ENCODE peak calls at places on chromosome 18, in nine cellular contexts. P is D721Med; U is fibroblast of lung; A is breast epithelium; E is psoas muscle; H is adrenal gland; L is heart left ventricle; W is left ventricle myocardium inferior; I is CD8-positive, alpha-beta T cell. C is an unnamed sample.

GRCh38 chr18:3463052-3463451 is 13.1 kb downstream of the TGIF1 start:
- DNase-seq in A (no peak), W (no peak), E (no peak), L (no peak), U (peak), H (no peak), P (no peak), I (no peak), C (no peak)

GRCh38 chr18:70149616-70150301 is 55.7 kb downstream of the RTTN start:
- DNase-seq in U (no peak), W (no peak), E (no peak), I (no peak), H (no peak), A (no peak), P (no peak), L (no peak), C (no peak)

GRCh38 chr18:7541835-7542234 is 25.3 kb upstream of the PTPRM start:
- DNase-seq in L (no peak), H (no peak), W (no peak), E (no peak), I (no peak), A (no peak), P (no peak), U (no peak), C (no peak)

GRCh38 chr18:79746730-79747129 is 51.0 kb upstream of the KCNG2 start:
- DNase-seq in A (no peak), U (no peak), H (no peak), W (no peak), P (no peak), L (peak), I (no peak), E (no peak), C (no peak)

GRCh38 chr18:79556829-79557585 is 122.6 kb upstream of the CTDP1 start:
- DNase-seq in H (no peak), E (no peak), I (no peak), U (no peak), A (no peak), L (no peak), P (no peak), W (no peak), C (no peak)

GRCh38 chr18:63317556-63317946 is 2.0 kb downstream of the BCL2 start:
- DNase-seq in I (no peak), P (no peak), H (no peak), A (no peak), W (no peak), L (no peak), U (no peak), E (no peak), C (no peak)

GRCh38 chr18:23719634-23720201 is 30.5 kb downstream of the LAMA3 start:
- DNase-seq in I (no peak), H (peak), W (no peak), E (no peak), P (no peak), U (peak), A (peak), L (peak), C (no peak)

GRCh38 chr18:45834303-45834702 is 8.8 kb downstream of the SIGLEC15 start:
- DNase-seq in U (no peak), A (no peak), W (no peak), I (no peak), P (no peak), E (no peak), L (no peak), H (no peak), C (no peak)

GRCh38 chr18:43113220-43113895 is 2.1 kb downstream of the RIT2 start:
- DNase-seq in E (no peak), I (no peak), U (no peak), H (no peak), P (no peak), W (no peak), L (no peak), A (no peak), C (no peak)

GRCh38 chr18:22391571-22392359 is 25.9 kb downstream of the CTAGE1 start:
- DNase-seq in I (peak), W (no peak), E (no peak), H (peak), U (peak), A (peak), P (no peak), L (no peak), C (no peak)

GRCh38 chr18:26458526-26459232 is 89.7 kb downstream of the KCTD1 start:
- DNase-seq in L (no peak), I (no peak), E (no peak), U (peak), P (no peak), A (peak), W (no peak), H (no peak), C (no peak)

GRCh38 chr18:76747676-76748075 is 74.7 kb upstream of the ZNF236 start:
- DNase-seq in E (no peak), P (no peak), L (no peak), A (no peak), H (no peak), U (no peak), I (no peak), W (no peak), C (no peak)

GRCh38 chr18:55328301-55328700 is 259.7 kb downstream of the TCF4 start:
- DNase-seq in E (no peak), A (no peak), U (peak), L (no peak), H (no peak), I (no peak), P (no peak), W (no peak), C (no peak)

GRCh38 chr18:46562674-46563192 is 94.3 kb downstream of the LOXHD1 start:
- DNase-seq in E (no peak), H (no peak), L (no peak), P (no peak), I (no peak), U (no peak), A (no peak), W (no peak), C (no peak)

GRCh38 chr18:27609221-27609620 is 424.1 kb upstream of the CHST9 start:
- DNase-seq in I (no peak), E (no peak), A (no peak), P (no peak), W (no peak), U (peak), H (no peak), L (no peak), C (no peak)

GRCh38 chr18:51907687-51908597 is 432.1 kb upstream of the DCC start:
- DNase-seq in H (no peak), L (no peak), A (no peak), U (no peak), E (no peak), W (no peak), P (no peak), I (no peak), C (no peak)

GRCh38 chr18:6414118-6414722 is 491 bp downstream of the L3MBTL4 start:
- DNase-seq in I (no peak), U (no peak), H (peak), E (peak), W (peak), A (peak), L (peak), P (no peak), C (no peak)

GRCh38 chr18:22170421-22171262 is 1.3 kb downstream of the GATA6 start:
- DNase-seq in I (no peak), U (peak), W (peak), E (peak), L (peak), A (peak), H (peak), P (no peak), C (no peak)

GRCh38 chr18:26119246-26119645 is 14.4 kb upstream of the PSMA8 start:
- DNase-seq in A (no peak), I (no peak), H (no peak), U (peak), W (no peak), P (no peak), L (no peak), E (no peak), C (no peak)

GRCh38 chr18:55401638-55402191 is 186.3 kb downstream of the TCF4 start:
- DNase-seq in A (no peak), W (no peak), P (no peak), H (peak), I (no peak), E (no peak), L (peak), U (peak), C (no peak)

GRCh38 chr18:824179-824578 is 12.1 kb upstream of the YES1 start:
- DNase-seq in I (no peak), A (no peak), E (no peak), W (no peak), H (no peak), P (no peak), L (no peak), U (no peak), C (no peak)

GRCh38 chr18:61503688-61504087 is 170.5 kb downstream of the CDH20 start:
- DNase-seq in L (no peak), U (peak), W (no peak), A (no peak), E (no peak), P (no peak), H (no peak), I (no peak), C (no peak)

GRCh38 chr18:63890950-63891304 is 3.4 kb downstream of the SERPINB2 start:
- DNase-seq in W (no peak), H (no peak), U (no peak), I (no peak), A (no peak), E (no peak), L (no peak), P (peak), C (no peak)

GRCh38 chr18:70454705-70455322 is 166.0 kb downstream of the SOCS6 start:
- DNase-seq in L (no peak), I (no peak), E (no peak), H (no peak), A (no peak), U (peak), P (no peak), W (no peak), C (no peak)

GRCh38 chr18:47075098-47075883 is 39.9 kb upstream of the ELOA2 start:
- DNase-seq in H (no peak), L (no peak), U (peak), A (no peak), E (no peak), I (no peak), W (no peak), P (no peak), C (no peak)

GRCh38 chr18:54031243-54031642 is 193.2 kb downstream of the MBD2 start:
- DNase-seq in L (no peak), I (no peak), P (no peak), E (no peak), W (no peak), H (no peak), A (no peak), U (no peak), C (no peak)

GRCh38 chr18:44324361-44324760 is 356.3 kb upstream of the SETBP1 start:
- DNase-seq in U (no peak), E (no peak), W (no peak), I (no peak), A (no peak), P (no peak), L (no peak), H (no peak), C (no peak)

GRCh38 chr18:69686861-69687260 is 260.8 kb downstream of the CD226 start:
- DNase-seq in H (no peak), L (no peak), P (no peak), W (no peak), E (no peak), I (no peak), U (no peak), A (no peak), C (no peak)

GRCh38 chr18:76414936-76415621 is 80.0 kb downstream of the ZNF516 start:
- DNase-seq in W (peak), H (no peak), P (no peak), L (peak), U (no peak), I (no peak), A (no peak), E (no peak), C (no peak)

GRCh38 chr18:7924616-7925015 is 357.5 kb downstream of the PTPRM start:
- DNase-seq in E (no peak), W (no peak), U (no peak), I (no peak), A (no peak), P (no peak), H (no peak), L (no peak), C (no peak)

GRCh38 chr18:62069556-62069955 is 117.3 kb downstream of the PIGN start:
- DNase-seq in L (no peak), U (no peak), H (no peak), W (no peak), I (no peak), A (no peak), P (no peak), E (no peak), C (no peak)

GRCh38 chr18:62883937-62884735 is 168.8 kb downstream of the PHLPP1 start:
- DNase-seq in P (no peak), U (no peak), H (no peak), L (no peak), A (no peak), I (no peak), W (no peak), E (no peak), C (no peak)

GRCh38 chr18:62711781-62712180 is 3.6 kb upstream of the PHLPP1 start:
- DNase-seq in W (no peak), I (no peak), U (no peak), E (no peak), P (no peak), H (no peak), A (no peak), L (no peak), C (no peak)

GRCh38 chr18:7177131-7177744 is 53.7 kb upstream of the LRRC30 start:
- DNase-seq in U (peak), H (peak), A (peak), I (no peak), W (no peak), E (no peak), L (no peak), P (peak), C (no peak)

GRCh38 chr18:25192065-25192464 is 159.9 kb downstream of the ZNF521 start:
- DNase-seq in I (no peak), W (no peak), P (no peak), H (no peak), L (no peak), A (no peak), E (no peak), U (no peak), C (no peak)

GRCh38 chr18:5937795-5938194 is 42.5 kb upstream of the TMEM200C start:
- DNase-seq in U (no peak), E (no peak), I (no peak), H (no peak), A (no peak), L (no peak), W (no peak), P (no peak), C (no peak)

GRCh38 chr18:32674491-32674890 is 98.3 kb downstream of the KLHL14 start:
- DNase-seq in H (no peak), U (no peak), I (no peak), A (no peak), P (no peak), L (no peak), W (no peak), E (no peak), C (no peak)

GRCh38 chr18:9204659-9205058 is 68.1 kb downstream of the ANKRD12 start:
- DNase-seq in U (no peak), E (no peak), I (no peak), P (no peak), W (no peak), H (no peak), L (no peak), A (no peak), C (no peak)
- TF ChIP-seq CTCF in U (no peak), E (no peak), I (no peak), P (no peak), W (no peak), H (no peak), L (no peak), A (no peak), C (no peak)

DNA sequence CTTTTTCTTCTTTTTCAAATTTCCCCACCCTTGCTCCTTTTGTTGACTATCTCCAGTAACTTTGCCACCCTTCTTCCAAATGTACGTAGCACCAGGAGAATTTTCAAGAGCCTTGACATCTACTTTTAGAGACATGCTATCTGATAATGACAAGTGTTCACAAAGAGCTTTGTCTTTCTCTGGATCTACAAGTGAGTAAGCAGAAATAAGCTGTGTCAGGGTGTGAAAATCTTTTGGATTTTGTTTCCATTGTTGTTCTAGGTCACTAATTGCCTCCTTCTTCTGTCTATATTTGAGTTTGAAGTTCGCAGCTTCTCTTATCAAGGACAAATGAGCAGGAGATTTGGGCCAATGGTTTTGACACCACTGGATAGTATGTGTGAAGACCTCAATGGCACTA is 8.4 kb upstream of the C18orf32 start:
- DNase-seq in E (no peak), A (no peak), I (no peak), H (no peak), L (no peak), U (no peak), W (no peak), P (no peak), C (no peak)
- TF ChIP-seq CTCF in E (no peak), A (no peak), I (no peak), H (no peak), L (no peak), U (no peak), W (no peak), P (no peak), C (no peak)

GRCh38 chr18:75041586-75041985 is 167.4 kb downstream of the PTGR3 start:
- DNase-seq in P (peak), W (no peak), I (no peak), A (no peak), L (no peak), U (peak), H (no peak), E (no peak), C (no peak)
- TF ChIP-seq CTCF in P (peak), W (peak), I (no peak), A (peak), L (peak), U (peak), H (peak), E (peak), C (peak)

DNA sequence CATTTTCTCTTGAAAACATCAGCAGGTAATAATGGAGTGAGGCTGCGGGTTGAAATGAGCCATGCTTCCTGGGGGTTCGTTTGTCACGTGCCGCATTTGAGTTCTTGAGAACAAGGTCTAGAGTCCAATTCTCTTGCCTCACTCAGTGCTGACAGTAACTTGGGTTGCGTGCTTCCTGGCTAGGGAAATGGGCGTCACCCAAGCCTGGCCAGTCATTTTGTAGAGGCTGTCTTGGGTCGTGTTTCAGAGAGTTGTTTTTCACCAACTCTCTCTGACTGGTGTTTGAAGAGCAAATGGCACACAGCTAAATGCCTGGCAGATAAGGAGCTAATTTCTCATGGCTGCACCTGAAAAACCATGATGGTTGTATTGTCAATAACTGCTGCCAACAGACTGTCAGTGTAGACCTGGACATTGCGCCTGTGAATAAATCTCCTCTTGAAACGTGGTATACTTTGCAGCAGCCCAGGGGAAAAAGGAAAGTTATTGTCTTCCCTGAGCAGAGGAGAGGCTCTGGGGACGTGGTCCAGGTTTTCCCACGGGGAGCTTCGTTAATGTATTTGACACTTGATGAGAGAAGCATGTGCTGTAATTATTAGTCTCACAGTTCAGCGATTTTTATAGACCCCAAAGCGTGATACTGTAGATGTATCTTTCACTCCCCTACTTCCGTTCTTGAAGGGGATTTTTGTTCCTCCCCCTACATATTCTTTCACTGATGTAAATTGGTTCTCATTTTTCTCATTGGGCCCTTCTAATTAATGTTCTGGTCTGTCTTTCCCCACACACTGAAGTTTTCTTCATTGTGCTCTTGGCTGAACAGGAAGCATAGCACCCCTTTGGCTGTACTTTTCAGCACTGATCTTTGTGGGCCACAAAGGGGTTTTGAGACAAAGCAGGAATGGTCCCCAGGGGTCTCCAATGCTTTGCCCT is 196.1 kb downstream of the FHOD3 start:
- DNase-seq in A (no peak), P (no peak), W (peak), I (no peak), U (peak), H (no peak), E (peak), L (peak), C (no peak)
- TF ChIP-seq CTCF in A (no peak), P (no peak), W (no peak), I (no peak), U (no peak), H (no peak), E (peak), L (no peak), C (peak)

DNA sequence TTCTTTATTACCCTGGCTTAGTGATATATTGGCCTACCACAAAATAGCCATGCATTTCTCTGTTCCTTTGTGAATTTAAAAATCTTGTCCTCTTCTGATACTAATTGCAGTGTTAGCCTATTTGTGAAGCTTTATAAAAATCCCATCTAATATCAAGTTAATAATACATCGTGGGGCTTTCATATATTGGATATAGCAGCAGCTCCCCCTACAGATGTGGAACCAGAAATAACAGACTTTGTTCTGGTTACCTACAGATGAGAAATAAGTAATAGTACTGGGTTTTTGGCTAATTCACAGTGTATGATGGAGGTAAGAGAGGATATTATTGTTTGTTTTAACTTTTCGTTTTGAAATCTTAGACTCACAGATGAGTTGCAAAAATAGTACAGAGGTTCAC is 1661.7 kb upstream of the PIK3C3 start:
- DNase-seq in P (no peak), L (no peak), U (no peak), A (no peak), I (no peak), H (no peak), E (no peak), W (no peak), C (no peak)
- TF ChIP-seq CTCF in P (peak), L (peak), U (no peak), A (no peak), I (no peak), H (no peak), E (no peak), W (no peak), C (peak)

GRCh38 chr18:75208836-75209128 is 157 bp downstream of the PTGR3 start:
- DNase-seq in P (no peak), E (no peak), H (peak), A (no peak), W (peak), L (peak), U (no peak), I (no peak), C (no peak)
- TF ChIP-seq CTCF in P (no peak), E (no peak), H (no peak), A (no peak), W (no peak), L (no peak), U (no peak), I (no peak), C (no peak)

GRCh38 chr18:49447810-49448745 is 12.4 kb downstream of the DYM start:
- DNase-seq in L (no peak), A (no peak), P (no peak), W (no peak), U (peak), I (peak), E (no peak), H (no peak), C (no peak)
- TF ChIP-seq CTCF in L (peak), A (peak), P (peak), W (peak), U (peak), I (peak), E (peak), H (peak), C (peak)

C was measured in type B pancreatic cell.